ENCODE peak calls at places on chromosomes 6 and 20, in six cellular contexts. O is WTC11, E is HepG2, X is A549, P is H1, F is K562. C is an unnamed sample.

GRCh38 chr6:139336488-139336887 is 38.0 kb downstream of the CITED2 start:
- DNase-seq in X (no peak), O (no peak), F (no peak), E (no peak), P (no peak), C (no peak)

GRCh38 chr6:159633196-159633595 is 59.8 kb downstream of the SOD2 start:
- DNase-seq in E (peak; percentile 39), P (peak; percentile 47), O (peak; percentile 32), X (peak; percentile 30), F (peak; percentile 23), C (peak; percentile 47)

GRCh38 chr6:76609160-76609559 is 536.7 kb upstream of the IMPG1 start:
- DNase-seq in P (no peak), E (no peak), F (no peak), O (no peak), X (no peak), C (no peak)

GRCh38 chr20:17966432-17967312 is 1.9 kb downstream of the SNX5 start:
- DNase-seq in E (peak; percentile 67), O (no peak), P (no peak), X (peak; percentile 64), F (no peak), C (peak; percentile 55)

GRCh38 chr6:117188627-117189201 is 76.6 kb upstream of the VGLL2 start:
- DNase-seq in E (no peak), P (no peak), O (no peak), X (no peak), F (no peak), C (peak; percentile 10)

GRCh38 chr20:45828589-45828988 is 1.5 kb upstream of the TNNC2 start:
- DNase-seq in X (no peak), E (no peak), O (no peak), F (no peak), P (no peak), C (no peak)

GRCh38 chr6:170444056-170444505 is 109.0 kb downstream of the PSMB1 start:
- DNase-seq in O (no peak), P (no peak), F (no peak), X (no peak), E (no peak), C (peak; percentile 8)

GRCh38 chr20:14434379-14435136 is 97.1 kb upstream of the FLRT3 start:
- DNase-seq in E (no peak), O (no peak), X (no peak), F (no peak), P (no peak), C (no peak)

GRCh38 chr6:98579089-98579488 is 255.3 kb upstream of the POU3F2 start:
- DNase-seq in E (no peak), O (no peak), P (no peak), X (no peak), F (no peak), C (no peak)

GRCh38 chr20:46939031-46939430 is 44.4 kb downstream of the EYA2 start:
- DNase-seq in P (no peak), F (peak; percentile 87), X (peak; percentile 56), O (peak; percentile 25), E (peak; percentile 32), C (peak; percentile 50)
- TF ChIP-seq MAX in P (no peak), F (no peak), X (no peak), O (no peak), E (no peak), C (no peak)

GRCh38 chr6:10140824-10141223 is 274.1 kb downstream of the TFAP2A start:
- DNase-seq in E (no peak), O (no peak), P (no peak), F (no peak), X (no peak), C (no peak)
- TF ChIP-seq USF2 in E (no peak), O (no peak), P (no peak), F (no peak), X (no peak), C (no peak)

GRCh38 chr20:59802471-59803221 is 130.8 kb downstream of the SYCP2 start:
- DNase-seq in F (no peak), E (no peak), O (no peak), P (no peak), X (no peak), C (peak; percentile 2)

GRCh38 chr20:59800309-59800708 is 133.1 kb downstream of the SYCP2 start:
- DNase-seq in P (no peak), E (no peak), F (no peak), O (no peak), X (no peak), C (peak; percentile 10)

GRCh38 chr20:59805266-59805665 is 128.2 kb downstream of the SYCP2 start:
- DNase-seq in P (peak; percentile 24), F (no peak), E (no peak), O (no peak), X (no peak), C (peak; percentile 1)

GRCh38 chr20:59804347-59804746 is 129.1 kb downstream of the SYCP2 start:
- DNase-seq in E (no peak), X (no peak), O (no peak), F (no peak), P (no peak), C (peak; percentile 0)

GRCh38 chr20:59802018-59802417 is 131.4 kb downstream of the SYCP2 start:
- DNase-seq in E (no peak), X (no peak), F (no peak), O (no peak), P (no peak), C (peak; percentile 0)
- TF ChIP-seq MAX in E (no peak), X (no peak), F (no peak), O (no peak), P (no peak), C (no peak)

GRCh38 chr6:149138093-149138492 is 179.4 kb upstream of the TAB2 start:
- DNase-seq in O (no peak), P (no peak), E (no peak), X (no peak), F (no peak), C (no peak)

GRCh38 chr6:149137594-149137993 is 179.9 kb upstream of the TAB2 start:
- DNase-seq in X (no peak), F (no peak), E (no peak), P (no peak), O (no peak), C (no peak)

GRCh38 chr6:149136273-149136912 is 181.1 kb upstream of the TAB2 start:
- DNase-seq in E (no peak), O (no peak), F (no peak), X (no peak), P (no peak), C (no peak)

GRCh38 chr6:149135809-149136208 is 181.7 kb upstream of the TAB2 start:
- DNase-seq in E (no peak), O (no peak), P (no peak), X (no peak), F (no peak), C (no peak)

DNA sequence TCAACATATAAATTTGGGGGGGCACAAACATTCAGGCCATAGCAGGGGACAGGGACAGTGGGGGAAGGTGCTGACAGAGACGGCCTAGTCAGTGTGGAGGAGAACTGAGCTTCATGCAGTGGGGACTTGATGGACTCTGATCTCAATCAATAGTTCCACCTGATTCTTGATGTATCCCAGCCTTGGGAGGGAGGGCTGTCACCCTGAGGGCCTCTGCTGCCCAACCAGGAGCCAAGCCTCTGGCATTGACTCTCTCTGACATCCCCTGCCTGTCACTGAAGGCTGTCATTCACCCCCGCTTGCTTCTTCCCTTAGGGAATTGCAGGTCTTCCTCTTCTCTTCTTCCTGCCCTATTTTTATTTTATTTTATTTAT is 180.6 kb upstream of the TAB2 start:
- DNase-seq in O (no peak), F (no peak), P (no peak), X (no peak), E (peak; percentile 20), C (no peak)
- TF ChIP-seq USF2 in O (no peak), F (no peak), P (no peak), X (no peak), E (no peak), C (no peak)

DNA sequence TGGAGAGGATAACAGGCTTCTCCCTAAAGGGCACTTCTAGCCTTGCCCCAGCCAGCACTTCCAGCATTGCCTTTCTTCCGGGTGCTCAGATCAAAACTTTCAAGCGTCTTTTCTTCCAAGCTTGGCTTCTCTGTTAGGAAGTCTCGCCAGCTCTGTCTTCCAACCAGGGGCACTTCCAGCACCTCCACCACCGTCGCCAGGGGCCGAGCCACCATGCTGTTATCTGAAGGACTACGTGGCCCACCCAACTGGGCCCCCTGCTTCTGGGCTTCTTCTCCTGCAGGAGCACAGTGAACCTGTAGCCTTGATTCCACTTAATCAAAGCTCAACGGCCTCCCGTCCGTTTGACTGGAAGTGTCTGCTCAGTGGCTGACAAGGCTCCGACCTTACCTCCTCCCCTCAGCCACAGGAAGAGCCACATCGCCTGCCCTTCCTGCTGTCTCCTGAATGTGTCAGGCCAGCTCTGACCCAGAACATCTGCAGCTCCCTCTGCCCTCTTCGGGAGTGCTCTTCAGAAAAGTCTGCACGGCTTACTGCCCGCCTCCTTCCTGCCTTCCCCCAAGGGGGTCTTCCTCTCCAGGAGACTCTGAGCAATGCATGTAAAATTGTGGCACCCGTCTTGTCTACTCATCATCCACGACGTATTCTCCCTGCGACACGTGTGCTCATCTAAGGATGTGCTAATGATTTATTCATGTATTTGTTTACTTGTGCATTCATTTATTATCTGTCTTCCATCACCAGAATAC is 527.0 kb downstream of the CDH26 start:
- DNase-seq in F (no peak), X (no peak), P (no peak), O (no peak), E (no peak), C (no peak)
- TF ChIP-seq MAX in F (no peak), X (no peak), P (no peak), O (no peak), E (no peak), C (no peak)

DNA sequence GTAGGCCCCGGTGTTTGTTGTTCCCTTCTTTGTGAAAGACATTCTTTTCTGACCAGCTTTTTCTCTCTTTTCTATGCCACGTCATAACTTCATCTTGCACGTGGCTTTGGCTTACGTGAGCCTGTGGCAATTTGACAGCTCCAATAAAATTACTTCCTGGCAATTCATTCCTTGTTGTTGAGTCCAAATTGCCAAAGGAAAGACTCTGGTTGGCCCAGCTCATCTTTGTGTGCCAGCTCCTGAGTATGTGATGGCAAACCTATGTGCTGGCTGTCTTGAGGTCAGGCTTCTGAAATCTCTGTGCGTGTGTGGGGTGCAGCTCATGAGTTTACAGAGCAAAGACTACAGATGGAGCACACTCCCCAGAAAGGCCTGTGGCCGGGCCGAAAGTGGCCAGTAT is 272.5 kb upstream of the SGK1 start:
- DNase-seq in F (no peak), X (no peak), E (no peak), P (no peak), O (no peak), C (no peak)
- TF ChIP-seq USF2 in F (no peak), X (no peak), E (no peak), P (no peak), O (no peak), C (no peak)

C was measured in SK-N-SH.